ENCODE peak calls at places on chromosomes 6 and 20, in eight cellular contexts. I is right cardiac atrium; K is GM23248; N is H9; S is CD8-positive, alpha-beta T cell; Q is testis; Y is thoracic aorta; F is transverse colon. W is an unnamed sample.

GRCh38 chr6:45956663-45957062 is 59.0 kb downstream of the CLIC5 start:
- DNase-seq in N (no peak), F (no peak), I (no peak), Y (no peak), K (no peak), S (no peak), Q (no peak), W (no peak)

GRCh38 chr6:41877051-41877680 is 18.0 kb downstream of the USP49 start:
- DNase-seq in Y (no peak), S (no peak), K (no peak), I (no peak), N (no peak), Q (no peak), F (no peak), W (no peak)

GRCh38 chr6:118890997-118891790 is 2.8 kb upstream of the ASF1A start:
- DNase-seq in Y (no peak), Q (no peak), S (no peak), K (peak; percentile 26), F (no peak), N (no peak), I (no peak), W (no peak)

GRCh38 chr20:53655909-53656652 is 62.4 kb upstream of the ZNF217 start:
- DNase-seq in F (no peak), Q (no peak), I (no peak), K (peak; percentile 68), Y (no peak), S (no peak), N (no peak), W (no peak)

GRCh38 chr20:25081065-25081729 is 744 bp downstream of the VSX1 start:
- DNase-seq in I (peak; percentile 62), S (peak; percentile 49), N (peak; percentile 78), Q (peak; percentile 71), K (peak; percentile 30), F (no peak), Y (no peak), W (peak; percentile 47)

GRCh38 chr20:43844778-43845614 is 69.7 kb upstream of the TOX2 start:
- DNase-seq in Y (no peak), F (no peak), I (no peak), Q (peak; percentile 57), N (no peak), K (peak; percentile 84), S (no peak), W (peak; percentile 35)

GRCh38 chr6:35014786-35015185 is 125.7 kb downstream of the ANKS1A start:
- DNase-seq in I (no peak), K (peak; percentile 84), Q (no peak), N (no peak), F (no peak), S (no peak), Y (no peak), W (no peak)

GRCh38 chr6:166466178-166467122 is 83.7 kb upstream of the MPC1 start:
- DNase-seq in I (no peak), S (no peak), F (no peak), Y (no peak), Q (no peak), N (no peak), K (peak; percentile 93), W (peak; percentile 30)

GRCh38 chr20:11041396-11041795 is 367.6 kb upstream of the JAG1 start:
- DNase-seq in F (no peak), K (peak; percentile 0), S (no peak), Q (no peak), Y (no peak), N (no peak), I (no peak), W (no peak)

GRCh38 chr20:21511485-21511849 is 2.4 kb downstream of the NKX2-2 start:
- DNase-seq in N (peak; percentile 33), K (no peak), F (no peak), Y (no peak), Q (no peak), I (no peak), S (no peak), W (no peak)

GRCh38 chr6:114713690-114714089 is 370.9 kb upstream of the HS3ST5 start:
- DNase-seq in Q (no peak), Y (no peak), F (no peak), S (no peak), I (no peak), N (no peak), K (no peak), W (no peak)

GRCh38 chr6:43088654-43089056 is 12.5 kb downstream of the PTK7 start:
- DNase-seq in Q (no peak), K (peak; percentile 48), S (no peak), F (no peak), N (no peak), I (no peak), Y (no peak), W (no peak)

GRCh38 chr20:45991616-45992015 is 17.1 kb upstream of the MMP9 start:
- DNase-seq in Q (no peak), K (no peak), Y (no peak), F (no peak), N (no peak), S (no peak), I (no peak), W (no peak)

GRCh38 chr20:50305636-50306477 is 115.2 kb downstream of the CEBPB start:
- DNase-seq in F (peak; percentile 71), K (peak; percentile 59), Y (no peak), N (no peak), Q (no peak), I (peak; percentile 76), S (no peak), W (peak; percentile 53)

GRCh38 chr6:106141441-106142237 is 55.5 kb downstream of the PRDM1 start:
- DNase-seq in Q (no peak), F (peak; percentile 58), K (no peak), S (peak; percentile 24), Y (no peak), I (no peak), N (no peak), W (no peak)

GRCh38 chr6:12113190-12113578 is 101.1 kb downstream of the HIVEP1 start:
- DNase-seq in N (no peak), Q (no peak), Y (no peak), F (no peak), S (no peak), K (peak; percentile 56), I (no peak), W (no peak)

GRCh38 chr6:18053555-18054445 is 66.4 kb upstream of the KIF13A start:
- DNase-seq in F (no peak), K (peak; percentile 41), Y (no peak), Q (no peak), N (no peak), S (no peak), I (no peak), W (no peak)

GRCh38 chr6:158894192-158894591 is 75.0 kb upstream of the EZR start:
- DNase-seq in K (peak; percentile 71), I (no peak), Y (no peak), Q (no peak), N (peak; percentile 71), F (no peak), S (no peak), W (no peak)

GRCh38 chr6:38427492-38428210 is 212.1 kb downstream of the BTBD9 start:
- DNase-seq in K (no peak), N (no peak), Y (no peak), S (no peak), I (no peak), F (no peak), Q (no peak), W (no peak)

DNA sequence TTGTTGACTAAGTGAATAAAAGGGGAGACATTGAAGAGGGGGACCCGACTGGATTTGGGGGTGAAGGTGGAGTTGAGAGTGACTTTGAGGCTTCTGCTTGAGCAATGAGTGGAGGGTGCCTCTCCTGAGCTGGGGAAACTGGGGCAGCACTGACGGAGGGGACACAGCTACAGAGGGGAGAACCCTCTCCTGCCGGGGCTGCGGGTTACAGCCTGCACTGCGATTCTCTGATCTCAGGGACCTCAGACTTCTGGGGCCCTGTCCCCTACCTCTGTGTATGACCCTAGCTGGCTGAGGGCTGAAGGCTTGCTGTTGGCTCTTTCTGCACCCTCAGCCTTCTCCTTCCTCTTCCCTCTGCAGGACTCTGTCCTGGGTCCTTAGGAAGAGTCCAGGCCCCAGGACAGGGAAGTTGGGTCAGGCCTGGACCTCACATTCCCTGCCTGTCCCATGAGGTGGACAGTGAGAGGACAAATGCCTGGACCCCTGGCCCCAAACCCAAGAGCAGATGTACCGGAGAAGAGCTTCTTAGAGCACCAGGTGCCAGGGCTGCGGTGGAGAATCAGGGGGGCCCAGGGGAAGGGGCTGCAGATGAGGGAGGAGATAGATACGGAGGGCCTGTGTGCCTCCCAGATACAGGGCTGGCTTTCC is 13.7 kb upstream of the FAM110A start:
- DNase-seq in I (no peak), K (no peak), S (no peak), Y (no peak), N (no peak), Q (peak; percentile 10), F (no peak), W (no peak)
- H3K9me3 ChIP-seq in I (no peaks in the 10 kb centered on the region), K (no peaks in the 10 kb centered on the region), S (no peaks in the 10 kb centered on the region), Y (no peaks in the 10 kb centered on the region), N (no peaks in the 10 kb centered on the region), Q (no peaks in the 10 kb centered on the region), F (no peaks in the 10 kb centered on the region), W (no peaks in the 10 kb centered on the region)

GRCh38 chr6:62805431-62805830 is 405.8 kb upstream of the FKBP1C start:
- DNase-seq in K (no peak), Q (no peak), S (no peak), F (no peak), Y (no peak), I (no peak), N (no peak), W (no peak)
- H3K9me3 ChIP-seq in K (no peaks in the 10 kb centered on the region), Q (no peaks in the 10 kb centered on the region), S (no peaks in the 10 kb centered on the region), F (no peaks in the 10 kb centered on the region), Y (no peaks in the 10 kb centered on the region), I (no peaks in the 10 kb centered on the region), N (no peaks in the 10 kb centered on the region), W (no peaks in the 10 kb centered on the region)

DNA sequence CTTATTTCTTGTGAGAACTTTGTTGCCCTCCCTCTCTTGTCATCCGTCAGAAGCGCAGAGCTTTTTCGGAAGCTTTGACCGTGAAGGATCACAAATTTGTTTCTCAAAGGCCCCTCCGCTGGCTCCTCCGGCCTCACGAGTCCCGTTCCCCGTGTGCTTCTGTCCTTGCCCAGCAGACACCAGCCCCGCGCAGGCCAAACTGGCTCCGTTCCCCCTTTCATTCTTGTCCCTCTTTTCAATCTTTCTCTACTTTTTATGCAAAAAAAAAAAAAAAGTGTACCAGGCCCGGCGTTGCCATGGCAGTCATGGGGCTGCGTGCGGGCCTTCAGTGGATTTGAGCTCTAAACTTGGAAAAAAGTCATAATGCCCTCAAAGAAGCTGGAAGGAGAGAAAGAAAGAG is 670.6 kb downstream of the QKI start:
- DNase-seq in K (no peak), F (no peak), I (peak; percentile 86), S (no peak), Y (no peak), Q (no peak), N (no peak), W (no peak)
- H3K9me3 ChIP-seq in K (no peaks in the 10 kb centered on the region), F (no peaks in the 10 kb centered on the region), I (no peaks in the 10 kb centered on the region), S (no peaks in the 10 kb centered on the region), Y (no peaks in the 10 kb centered on the region), Q (no peaks in the 10 kb centered on the region), N (no peaks in the 10 kb centered on the region), W (no peaks in the 10 kb centered on the region)

GRCh38 chr6:19337103-19337502 is 500.1 kb upstream of the ID4 start:
- DNase-seq in F (no peak), Q (no peak), K (no peak), I (no peak), S (no peak), Y (no peak), N (no peak), W (no peak)

DNA sequence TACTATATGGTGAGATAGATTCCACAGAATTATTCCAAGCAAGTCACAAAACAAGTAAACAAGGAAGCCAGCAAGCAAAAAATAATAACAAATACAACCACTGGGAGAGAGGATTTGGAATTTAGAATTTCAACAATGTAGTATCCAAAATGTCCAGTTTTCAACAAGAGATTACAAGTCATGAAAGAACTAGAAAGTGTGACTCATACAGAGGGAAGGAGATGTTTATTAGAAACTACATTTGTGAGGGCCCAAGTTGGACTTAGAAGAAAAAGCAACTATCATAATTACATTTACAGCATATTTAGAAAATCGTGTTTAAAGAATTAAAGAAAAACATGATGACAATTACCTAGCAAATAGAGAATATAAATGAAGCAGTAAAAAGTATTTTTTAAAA is 494.6 kb upstream of the ID4 start:
- DNase-seq in S (no peak), N (no peak), K (peak; percentile 42), F (no peak), I (no peak), Q (no peak), Y (no peak), W (no peak)
- H3K9me3 ChIP-seq in S (no peaks in the 10 kb centered on the region), N (no peaks in the 10 kb centered on the region), K (no peaks in the 10 kb centered on the region), F (no peaks in the 10 kb centered on the region), I (no peaks in the 10 kb centered on the region), Q (no peaks in the 10 kb centered on the region), Y (peaks cover 3% of the 10 kb centered on the region), W (no peaks in the 10 kb centered on the region)